ENCODE peak calls at places on chromosomes 16 and 17, in five cellular contexts. Z is adrenal gland, M is colonic mucosa, N is neural progenitor cell, F is tibial artery. R is an unnamed sample. For H3K27me3, the result is how much of the 10 kb centered on the place peaks cover.

GRCh38 chr17:56173026-56173425 is 19.8 kb downstream of the ANKFN1 start:
- DNase-seq in Z (no peak), M (no peak), N (no peak), F (no peak), R (no peak)

GRCh38 chr16:87963400-87963799 is 12.2 kb downstream of the BANP start:
- DNase-seq in Z (no peak), M (no peak), N (no peak), F (no peak), R (no peak)

GRCh38 chr16:29926675-29927522 is 873 bp upstream of the KCTD13 start:
- DNase-seq in Z (peak), M (peak), N (no peak), F (no peak), R (no peak)

GRCh38 chr17:49278076-49278475 is 47.5 kb upstream of the PHOSPHO1 start:
- DNase-seq in Z (no peak), M (no peak), N (no peak), F (no peak), R (no peak)

GRCh38 chr16:11848842-11849241 is 2.5 kb downstream of the RSL1D1 start:
- DNase-seq in Z (no peak), M (no peak), N (no peak), F (no peak), R (no peak)

GRCh38 chr16:10521681-10522274 is 58.6 kb downstream of the EMP2 start:
- DNase-seq in Z (peak), M (peak), N (peak), F (peak), R (no peak)

GRCh38 chr17:61250335-61250890 is 149.2 kb upstream of the TBX2 start:
- DNase-seq in Z (no peak), M (no peak), N (no peak), F (no peak), R (no peak)

GRCh38 chr16:14202697-14203096 is 131.6 kb downstream of the MRTFB start:
- DNase-seq in Z (no peak), M (no peak), N (peak), F (no peak), R (no peak)

GRCh38 chr17:14768923-14769322 is 468.0 kb downstream of the HS3ST3B1 start:
- DNase-seq in Z (no peak), M (no peak), N (no peak), F (no peak), R (no peak)

GRCh38 chr17:50199651-50200446 is 1.6 kb downstream of the COL1A1 start:
- DNase-seq in Z (peak), M (peak), N (peak), F (peak), R (peak)

GRCh38 chr17:36937961-36938565 is 788 bp downstream of the LHX1 start:
- DNase-seq in Z (no peak), M (no peak), N (peak), F (no peak), R (no peak)

GRCh38 chr17:9935408-9935807 is 30.3 kb upstream of the RCVRN start:
- DNase-seq in Z (no peak), M (no peak), N (no peak), F (peak), R (no peak)

GRCh38 chr17:37770631-37771518 is 26.0 kb upstream of the HNF1B start:
- DNase-seq in Z (peak), M (peak), N (peak), F (no peak), R (no peak)

GRCh38 chr17:49595328-49595727 is 19.7 kb downstream of the NXPH3 start:
- DNase-seq in Z (no peak), M (no peak), N (no peak), F (no peak), R (no peak)

GRCh38 chr16:57194512-57194911 is 8.4 kb downstream of the RSPRY1 start:
- DNase-seq in Z (no peak), M (no peak), N (no peak), F (no peak), R (no peak)

GRCh38 chr17:81223758-81224122 is 975 bp upstream of the CEP131 start:
- DNase-seq in Z (no peak), M (peak), N (peak), F (no peak), R (no peak)

GRCh38 chr16:77385481-77385880 is 49.4 kb downstream of the ADAMTS18 start:
- DNase-seq in Z (no peak), M (no peak), N (no peak), F (no peak), R (no peak)

GRCh38 chr16:76456016-76456415 is 178.8 kb downstream of the CNTNAP4 start:
- DNase-seq in Z (no peak), M (no peak), N (no peak), F (no peak), R (no peak)

GRCh38 chr17:81037026-81037782 is 2.3 kb downstream of the BAIAP2 start:
- DNase-seq in Z (peak), M (no peak), N (no peak), F (peak), R (no peak)

GRCh38 chr16:58170223-58170622 is 27.7 kb downstream of the CSNK2A2 start:
- DNase-seq in Z (no peak), M (no peak), N (no peak), F (no peak), R (no peak)

DNA sequence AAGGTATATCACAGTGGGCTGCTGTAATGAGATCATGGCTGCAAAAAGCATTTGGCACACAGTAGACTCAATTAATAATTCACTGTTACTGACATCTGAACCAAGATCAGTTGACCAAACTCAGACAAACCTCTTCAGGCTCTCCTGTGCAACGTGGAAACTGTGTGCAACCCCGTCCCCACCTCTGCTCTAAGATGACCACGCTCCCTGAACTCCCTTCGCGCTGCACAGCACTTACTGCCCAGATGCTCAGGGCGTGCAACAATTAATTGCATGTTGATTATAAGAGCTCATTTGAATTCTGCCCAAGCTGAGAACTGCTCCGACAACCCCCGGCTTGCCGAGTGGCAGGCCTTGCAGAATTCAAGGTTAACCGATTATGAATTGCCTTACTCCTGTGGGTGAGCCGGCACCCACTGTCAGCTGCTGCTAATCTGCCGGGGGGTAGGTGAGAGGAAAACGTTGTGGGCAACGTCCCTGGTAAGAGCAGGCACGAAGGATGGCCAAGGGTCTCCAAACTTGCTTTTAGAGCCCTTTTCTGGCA is 1.3 kb upstream of the GSG1L start:
- DNase-seq in Z (no peak), M (no peak), N (no peak), F (no peak), R (no peak)
- H3K27me3 ChIP-seq in Z (under half), M (under half), N (half or more), F (under half), R (under half)

GRCh38 chr16:71439531-71439930 is 2.3 kb downstream of the TLE7 start:
- DNase-seq in Z (no peak), M (no peak), N (no peak), F (no peak), R (no peak)

GRCh38 chr16:71442041-71442440 is at the start of gene TLE7:
- DNase-seq in Z (no peak), M (peak), N (no peak), F (no peak), R (no peak)

GRCh38 chr16:71443714-71444113 is 1.9 kb upstream of the TLE7 start:
- DNase-seq in Z (no peak), M (no peak), N (no peak), F (no peak), R (no peak)

GRCh38 chr16:71441348-71441781 is 489 bp downstream of the TLE7 start:
- DNase-seq in Z (no peak), M (no peak), N (no peak), F (no peak), R (no peak)

DNA sequence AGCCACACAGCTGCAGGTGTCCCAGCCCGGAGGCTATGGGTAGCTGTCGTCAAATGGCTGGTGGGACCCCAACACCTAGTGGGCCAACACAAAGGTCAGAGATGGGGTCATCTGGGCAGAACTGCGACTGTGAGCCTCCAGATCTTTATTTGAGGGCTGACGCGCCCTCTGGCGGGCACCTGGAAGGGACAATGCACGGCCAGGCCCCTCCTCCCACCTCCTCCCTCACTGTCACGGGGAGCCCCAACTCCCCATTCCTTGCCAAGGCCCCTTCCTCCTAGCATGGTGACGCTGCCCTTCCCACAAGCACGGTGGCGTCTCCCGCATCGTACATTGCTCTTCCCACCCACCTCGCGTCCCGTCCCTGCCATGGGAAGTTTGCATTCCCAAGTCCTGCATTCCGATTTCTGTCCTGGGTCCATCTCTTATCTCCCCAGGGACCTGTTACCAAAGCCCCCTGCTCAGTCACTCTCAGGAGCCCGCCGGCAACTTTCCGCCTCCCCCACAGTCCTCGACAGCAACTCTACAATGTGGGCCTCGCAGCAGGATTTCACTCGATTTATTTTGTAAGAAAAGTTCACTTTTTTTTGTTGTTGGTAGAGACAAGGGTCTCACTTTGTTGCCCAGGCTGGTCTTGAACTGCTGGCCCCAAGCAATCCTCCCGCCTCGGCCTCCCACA is 1.0 kb downstream of the TLE7 start:
- DNase-seq in Z (no peak), M (no peak), N (peak), F (no peak), R (no peak)
- TF ChIP-seq CTCF in Z (no peak), M (no peak), N (peak), F (no peak), R (peak)

GRCh38 chr17:67417507-67417906 is 40.4 kb downstream of the PITPNC1 start:
- DNase-seq in Z (no peak), M (no peak), N (no peak), F (no peak), R (no peak)
- H3K27me3 ChIP-seq in Z (under half), M (under half), N (under half), F (under half), R (under half)

GRCh38 chr16:75304521-75305363 is 53.3 kb upstream of the BCAR1 start:
- DNase-seq in Z (peak), M (peak), N (no peak), F (peak), R (peak)

GRCh38 chr16:75308011-75308410 is 56.6 kb upstream of the BCAR1 start:
- DNase-seq in Z (no peak), M (no peak), N (no peak), F (no peak), R (no peak)

GRCh38 chr16:75307506-75307905 is 56.1 kb upstream of the BCAR1 start:
- DNase-seq in Z (no peak), M (no peak), N (no peak), F (no peak), R (no peak)

GRCh38 chr16:75306102-75306762 is 54.8 kb upstream of the BCAR1 start:
- DNase-seq in Z (no peak), M (peak), N (no peak), F (no peak), R (no peak)

GRCh38 chr16:75305364-75306101 is 54.1 kb upstream of the BCAR1 start:
- DNase-seq in Z (peak), M (peak), N (no peak), F (peak), R (peak)
- TF ChIP-seq CTCF in Z (no peak), M (no peak), N (no peak), F (no peak), R (no peak)

DNA sequence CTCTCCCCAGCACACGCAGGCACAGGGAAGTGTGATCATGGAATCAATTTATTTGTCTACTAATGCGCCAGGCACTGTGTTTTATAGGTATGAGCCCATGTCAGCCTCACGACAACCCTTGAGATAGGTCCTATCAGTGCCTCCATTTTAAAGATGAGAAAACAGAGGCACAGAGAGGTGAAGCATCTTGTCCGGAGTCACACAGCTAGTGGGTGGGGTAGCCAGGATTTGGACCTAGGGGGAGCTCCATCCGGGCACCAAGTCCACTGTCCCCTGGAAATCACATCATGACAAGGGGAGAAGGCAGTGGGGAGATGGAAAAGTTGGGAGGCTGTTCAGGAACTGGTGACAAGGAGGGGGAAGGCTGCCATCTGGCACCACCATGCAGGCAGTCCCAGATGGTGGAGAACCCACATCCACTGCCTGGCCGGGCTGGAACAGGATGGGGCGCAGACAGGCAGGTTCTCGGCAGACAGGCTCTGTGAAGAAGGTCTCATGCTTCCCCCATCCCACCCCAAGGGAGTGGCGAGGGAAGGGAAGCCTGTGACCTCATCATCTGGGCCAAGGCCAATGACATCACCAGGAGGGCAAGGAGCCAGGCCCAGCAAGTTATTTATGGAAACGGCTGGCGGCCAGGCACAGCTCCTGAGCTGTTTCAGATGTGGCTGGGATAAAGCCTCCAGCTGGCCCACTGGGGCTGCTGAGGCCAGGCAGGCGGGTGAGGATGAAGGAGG is 126.0 kb upstream of the SDK2 start:
- DNase-seq in Z (peak), M (peak), N (no peak), F (peak), R (no peak)
- H3K27me3 ChIP-seq in Z (under half), M (under half), N (under half), F (under half), R (under half)

GRCh38 chr17:7435676-7436555 is 681 bp downstream of the TMEM102 start:
- DNase-seq in Z (peak), M (peak), N (peak), F (no peak), R (peak)
- TF ChIP-seq CTCF in Z (peak), M (no peak), N (no peak), F (no peak), R (peak)

GRCh38 chr16:2739555-2740435 is 12.6 kb upstream of the SRRM2 start:
- DNase-seq in Z (no peak), M (no peak), N (no peak), F (no peak), R (no peak)
- H3K27me3 ChIP-seq in Z (under half), M (under half), N (under half), F (half or more), R (under half)

GRCh38 chr17:75981019-75981615 is 2.1 kb downstream of the TEN1 start:
- DNase-seq in Z (no peak), M (no peak), N (no peak), F (peak), R (no peak)

GRCh38 chr17:75976175-75976848 is 2.7 kb downstream of the ACOX1 start:
- DNase-seq in Z (no peak), M (peak), N (no peak), F (no peak), R (no peak)

GRCh38 chr17:75979705-75980187 is 706 bp downstream of the TEN1 start:
- DNase-seq in Z (no peak), M (peak), N (no peak), F (no peak), R (no peak)

GRCh38 chr17:75980188-75981018 is 1.4 kb downstream of the TEN1 start:
- DNase-seq in Z (no peak), M (no peak), N (no peak), F (no peak), R (no peak)

GRCh38 chr17:75978938-75979704 is at the start of the genes ACOX1 and TEN1:
- DNase-seq in Z (peak), M (peak), N (peak), F (peak), R (peak)
- TF ChIP-seq CTCF in Z (peak), M (no peak), N (peak), F (peak), R (peak)

R was measured in GM06990.